ENCODE peak calls at places on chromosomes 1 and 21, in six cellular contexts. B is fibroblast of the aortic adventitia; W is GM23248; Z is neural progenitor cell; H is CD4-positive, alpha-beta memory T cell; A is tibial artery. F is an unnamed sample.

GRCh38 chr1:35016406-35016805 is 15.3 kb downstream of the ZMYM6 start:
- DNase-seq in B (no peak), W (no peak), Z (no peak), H (no peak), A (no peak), F (no peak)

GRCh38 chr21:38380391-38381137 is 117.7 kb downstream of the ERG start:
- DNase-seq in B (peak; percentile 72), W (peak; percentile 55), Z (no peak), H (no peak), A (no peak), F (peak; percentile 26)

GRCh38 chr1:58854576-58854975 is 70.7 kb upstream of the JUN start:
- DNase-seq in B (no peak), W (no peak), Z (no peak), H (no peak), A (no peak), F (no peak)

GRCh38 chr1:167717351-167717750 is 4.4 kb upstream of the MPZL1 start:
- DNase-seq in B (no peak), W (peak; percentile 42), Z (no peak), H (no peak), A (no peak), F (no peak)

GRCh38 chr1:169764919-169765318 is 29.8 kb downstream of the METTL18 start:
- DNase-seq in B (no peak), W (no peak), Z (no peak), H (no peak), A (no peak), F (no peak)

GRCh38 chr1:29161977-29162376 is 19.7 kb downstream of the SRSF4 start:
- DNase-seq in B (no peak), W (no peak), Z (no peak), H (no peak), A (no peak), F (no peak)

GRCh38 chr1:174768949-174769348 is 230.8 kb upstream of the CACYBP start:
- DNase-seq in B (no peak), W (no peak), Z (no peak), H (no peak), A (no peak), F (no peak)

GRCh38 chr21:46636181-46636512 is 673 bp downstream of the PRMT2 start:
- DNase-seq in B (no peak), W (no peak), Z (no peak), H (no peak), A (no peak), F (no peak)

GRCh38 chr1:187266051-187266450 is 437.3 kb downstream of the PLA2G4A start:
- DNase-seq in B (no peak), W (no peak), Z (no peak), H (no peak), A (no peak), F (no peak)

GRCh38 chr1:186286615-186287317 is 88.3 kb downstream of the TPR start:
- DNase-seq in B (peak; percentile 50), W (peak; percentile 37), Z (no peak), H (no peak), A (no peak), F (peak; percentile 41)

GRCh38 chr1:227753999-227754764 is 18.9 kb downstream of the SNAP47 start:
- DNase-seq in B (peak; percentile 75), W (peak; percentile 76), Z (no peak), H (no peak), A (no peak), F (no peak)

GRCh38 chr1:13590486-13590885 is 6.9 kb downstream of the PDPN start:
- DNase-seq in B (no peak), W (no peak), Z (no peak), H (no peak), A (no peak), F (no peak)

GRCh38 chr1:221881805-221882581 is 140.1 kb upstream of the DUSP10 start:
- DNase-seq in B (no peak), W (peak; percentile 22), Z (no peak), H (no peak), A (no peak), F (no peak)

GRCh38 chr21:28253378-28253777 is 739.3 kb downstream of the LTN1 start:
- DNase-seq in B (peak; percentile 57), W (peak; percentile 83), Z (no peak), H (no peak), A (no peak), F (peak; percentile 43)

GRCh38 chr1:163170975-163171676 is 31.6 kb downstream of the RGS5 start:
- DNase-seq in B (peak; percentile 74), W (peak; percentile 55), Z (no peak), H (no peak), A (no peak), F (peak; percentile 53)

GRCh38 chr21:44965251-44966022 is 25.6 kb downstream of the SLX9 start:
- DNase-seq in B (no peak), W (peak; percentile 22), Z (no peak), H (peak; percentile 34), A (no peak), F (peak; percentile 90)

GRCh38 chr1:76949503-76949902 is 82.2 kb downstream of the ST6GALNAC5 start:
- DNase-seq in B (no peak), W (peak; percentile 92), Z (no peak), H (no peak), A (no peak), F (peak; percentile 20)

GRCh38 chr1:147238925-147239820 is 3.3 kb upstream of the CHD1L start:
- DNase-seq in B (no peak), W (no peak), Z (no peak), H (no peak), A (no peak), F (no peak)

GRCh38 chr1:183592733-183593132 is 2.5 kb upstream of the NCF2 start:
- DNase-seq in B (no peak), W (no peak), Z (no peak), H (no peak), A (no peak), F (no peak)

GRCh38 chr21:41899431-41900202 is 20.5 kb upstream of the PRDM15 start:
- DNase-seq in B (no peak), W (no peak), Z (no peak), H (no peak), A (no peak), F (no peak)

GRCh38 chr1:42239555-42239954 is 75.0 kb upstream of the GUCA2A start:
- DNase-seq in B (no peak), W (no peak), Z (no peak), H (no peak), A (no peak), F (no peak)

GRCh38 chr1:3638676-3639075 is 11.2 kb downstream of the WRAP73 start:
- DNase-seq in B (no peak), W (no peak), Z (no peak), H (no peak), A (no peak), F (no peak)

GRCh38 chr1:30051777-30052176 is 671.6 kb downstream of the MATN1 start:
- DNase-seq in B (no peak), W (no peak), Z (no peak), H (no peak), A (no peak), F (no peak)

GRCh38 chr1:242140871-242141270 is 142.0 kb upstream of the MAP1LC3C start:
- DNase-seq in B (no peak), W (no peak), Z (no peak), H (no peak), A (no peak), F (no peak)

GRCh38 chr1:232211149-232211548 is 418.8 kb downstream of the SIPA1L2 start:
- DNase-seq in B (no peak), W (no peak), Z (peak; percentile 20), H (no peak), A (no peak), F (no peak)

GRCh38 chr1:53733447-53733931 is 5.5 kb downstream of the GLIS1 start:
- DNase-seq in B (no peak), W (no peak), Z (no peak), H (no peak), A (no peak), F (no peak)

GRCh38 chr1:53731779-53732305 is 7.1 kb downstream of the GLIS1 start:
- DNase-seq in B (no peak), W (no peak), Z (no peak), H (no peak), A (no peak), F (peak; percentile 84)

GRCh38 chr1:53733975-53734649 is 4.9 kb downstream of the GLIS1 start:
- DNase-seq in B (no peak), W (peak; percentile 83), Z (no peak), H (no peak), A (no peak), F (peak; percentile 83)

GRCh38 chr1:53732409-53732808 is 6.6 kb downstream of the GLIS1 start:
- DNase-seq in B (no peak), W (no peak), Z (no peak), H (no peak), A (no peak), F (no peak)

DNA sequence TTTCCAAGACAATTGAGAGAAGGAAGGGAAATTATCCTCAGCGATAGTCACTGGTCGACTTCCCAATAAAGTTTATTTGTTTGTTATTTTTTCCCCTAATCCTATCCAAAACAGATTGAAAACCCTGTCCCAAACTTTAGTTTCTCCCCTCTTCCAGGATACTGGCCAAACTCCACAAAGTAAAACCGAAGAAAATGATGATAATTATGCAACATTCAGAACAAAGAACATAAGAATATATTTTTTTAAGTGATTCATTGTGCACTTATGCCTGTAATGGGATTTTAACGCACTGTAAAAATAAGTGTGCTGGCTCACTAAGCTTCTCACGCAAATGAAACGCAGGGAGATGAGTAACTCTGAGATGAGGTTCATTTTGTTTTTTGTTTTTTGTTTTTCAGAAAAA is 6.0 kb downstream of the GLIS1 start:
- DNase-seq in B (peak; percentile 93), W (peak; percentile 93), Z (no peak), H (no peak), A (no peak), F (peak; percentile 84)
- H3K4me3 ChIP-seq in B (peak overlapping the region; percentile 25), W (peak overlapping the region; percentile 54), Z (no peak overlapping the region), H (no peak overlapping the region), A (no peak overlapping the region), F (peak overlapping the region; percentile 39)

GRCh38 chr1:37925316-37925715 is 21.5 kb downstream of the INPP5B start:
- DNase-seq in B (no peak), W (no peak), Z (no peak), H (no peak), A (no peak), F (no peak)
- H3K4me3 ChIP-seq in B (no peak overlapping the region), W (no peak overlapping the region), Z (no peak overlapping the region), H (no peak overlapping the region), A (no peak overlapping the region), F (no peak overlapping the region)

GRCh38 chr1:207750901-207751300 is 953 bp upstream of the CD46 start:
- DNase-seq in B (no peak), W (peak; percentile 1), Z (no peak), H (no peak), A (no peak), F (no peak)
- H3K4me3 ChIP-seq in B (peak overlapping the region; percentile 94), W (peak overlapping the region; percentile 95), Z (no peak overlapping the region), H (peak overlapping the region; percentile 96), A (peak overlapping the region; percentile 83), F (no peak overlapping the region)

GRCh38 chr1:160193091-160193819 is 2.9 kb downstream of the CASQ1 start:
- DNase-seq in B (peak; percentile 87), W (peak; percentile 95), Z (peak; percentile 93), H (peak; percentile 75), A (peak; percentile 86), F (peak; percentile 77)

GRCh38 chr1:160196143-160196542 is 5.8 kb downstream of the CASQ1 start:
- DNase-seq in B (no peak), W (no peak), Z (no peak), H (no peak), A (no peak), F (no peak)

GRCh38 chr1:160192234-160192633 is 1.9 kb downstream of the CASQ1 start:
- DNase-seq in B (no peak), W (no peak), Z (no peak), H (no peak), A (no peak), F (no peak)

GRCh38 chr1:160194737-160195059 is 4.3 kb downstream of the CASQ1 start:
- DNase-seq in B (no peak), W (no peak), Z (no peak), H (no peak), A (no peak), F (no peak)

GRCh38 chr1:160193832-160194736 is 3.7 kb downstream of the CASQ1 start:
- DNase-seq in B (no peak), W (no peak), Z (no peak), H (no peak), A (no peak), F (no peak)
- H3K4me3 ChIP-seq in B (no peak overlapping the region), W (no peak overlapping the region), Z (no peak overlapping the region), H (no peak overlapping the region), A (no peak overlapping the region), F (no peak overlapping the region)

F was measured in brain microvascular endothelial cell.